ENCODE peak calls at places on chromosomes 16 and 17, in eight cellular contexts. C is heart right ventricle; G is activated naive CD4-positive, alpha-beta T cell; P is dorsolateral prefrontal cortex; X is ecto neural progenitor cell; V is activated T-cell treated with anti-CD3 and anti-CD28 coated beads, Interleukin-2, amount 50 U/mL, for 72 hours; Y is Daoy; F is GOT3. M is an unnamed sample.

GRCh38 chr17:31787857-31788570 is 71.0 kb downstream of the COPRS start:
- DNase-seq in C (no peak), G (no peak), V (no peak), X (no peak), Y (peak), P (peak), F (peak), M (no peak)

GRCh38 chr16:626787-627457 is 3.9 kb upstream of the WFIKKN1 start:
- DNase-seq in P (peak), V (no peak), G (no peak), X (no peak), F (peak), C (no peak), Y (peak), M (peak)

GRCh38 chr16:63461248-63461841 is 1425.1 kb upstream of the CDH8 start:
- DNase-seq in F (no peak), P (no peak), V (no peak), Y (no peak), C (no peak), G (no peak), X (no peak), M (peak)

GRCh38 chr16:61098505-61098904 is 937.7 kb downstream of the CDH8 start:
- DNase-seq in P (no peak), V (no peak), G (no peak), Y (no peak), X (no peak), F (no peak), C (no peak), M (no peak)

GRCh38 chr16:20348365-20349185 is 3.9 kb downstream of the UMOD start:
- DNase-seq in Y (peak), G (no peak), X (peak), F (no peak), V (peak), C (no peak), P (no peak), M (no peak)

GRCh38 chr17:74177018-74177450 is 26.4 kb upstream of the RPL38 start:
- DNase-seq in F (no peak), C (no peak), G (no peak), X (no peak), P (peak), V (no peak), Y (peak), M (no peak)

GRCh38 chr17:76808326-76808725 is 59.9 kb upstream of the MGAT5B start:
- DNase-seq in F (no peak), Y (no peak), P (no peak), X (no peak), C (no peak), V (no peak), G (no peak), M (no peak)

GRCh38 chr17:55742272-55743102 is 8.4 kb upstream of the PCTP start:
- DNase-seq in G (no peak), Y (no peak), C (no peak), V (no peak), F (no peak), X (no peak), P (no peak), M (no peak)

GRCh38 chr16:85798901-85799496 is 345 bp downstream of the EMC8 start:
- DNase-seq in V (peak), X (no peak), C (peak), Y (peak), F (no peak), G (no peak), P (no peak), M (no peak)

GRCh38 chr16:75111514-75112280 is 4.9 kb downstream of the LDHD start:
- DNase-seq in P (no peak), C (no peak), F (no peak), Y (no peak), G (no peak), V (no peak), X (no peak), M (no peak)

GRCh38 chr17:42679001-42679491 is 2.3 kb upstream of the PLEKHH3 start:
- DNase-seq in X (peak), G (no peak), F (no peak), C (no peak), V (peak), Y (peak), P (no peak), M (no peak)

GRCh38 chr17:6913608-6914443 is 82.0 kb upstream of the ALOX12 start:
- DNase-seq in V (peak), G (peak), X (peak), P (peak), F (peak), Y (peak), C (peak), M (no peak)

GRCh38 chr16:12646490-12647274 is 157.0 kb downstream of the CPPED1 start:
- DNase-seq in X (no peak), P (peak), V (peak), Y (peak), F (no peak), G (no peak), C (no peak), M (no peak)

GRCh38 chr17:17159571-17159970 is 46.6 kb downstream of the PLD6 start:
- DNase-seq in V (no peak), X (no peak), F (no peak), C (no peak), Y (no peak), P (no peak), G (no peak), M (no peak)

GRCh38 chr16:9372934-9373890 is 281.8 kb downstream of the HAPSTR1 start:
- DNase-seq in Y (no peak), X (no peak), F (no peak), C (no peak), G (no peak), P (peak), V (no peak), M (no peak)

GRCh38 chr17:83161298-83162034 is 82.1 kb downstream of the METRNL start:
- DNase-seq in V (no peak), F (no peak), Y (peak), G (no peak), C (no peak), X (no peak), P (no peak), M (no peak)

GRCh38 chr16:22093952-22094351 is 1.6 kb downstream of the VWA3A start:
- DNase-seq in C (no peak), G (no peak), F (no peak), Y (no peak), V (no peak), P (no peak), X (no peak), M (no peak)